ENCODE peak calls at places on chromosome 10, in seven cellular contexts. One of them, this sample, is unnamed.

GRCh38 chr10:82558208-82558607 is 683.2 kb downstream of the NRG3 start:
- DNase-seq in NCI-H1092: no peak
- DNase-seq in germinal center: no peak
- DNase-seq in T-helper 17 cell: no peak
- DNase-seq in cardiac septum: no peak
- DNase-seq in left ventricle myocardium superior: no peak
- DNase-seq in iPS DF 19.7: no peak
- DNase-seq in this sample: no peak

GRCh38 chr10:127872871-127873600 is 19.7 kb downstream of the CLRN3 start:
- DNase-seq in NCI-H1092: no peak
- DNase-seq in germinal center: no peak
- DNase-seq in T-helper 17 cell: no peak
- DNase-seq in cardiac septum: no peak
- DNase-seq in left ventricle myocardium superior: no peak
- DNase-seq in iPS DF 19.7: no peak
- DNase-seq in this sample: no peak

GRCh38 chr10:21517983-21518628 is 7.4 kb downstream of the SKIDA1 start:
- DNase-seq in NCI-H1092: peak
- DNase-seq in germinal center: no peak
- DNase-seq in T-helper 17 cell: no peak
- DNase-seq in cardiac septum: no peak
- DNase-seq in left ventricle myocardium superior: no peak
- DNase-seq in iPS DF 19.7: no peak
- DNase-seq in this sample: no peak

GRCh38 chr10:11282156-11282555 is 264.5 kb downstream of the CELF2 start:
- DNase-seq in NCI-H1092: no peak
- DNase-seq in germinal center: no peak
- DNase-seq in T-helper 17 cell: no peak
- DNase-seq in cardiac septum: no peak
- DNase-seq in left ventricle myocardium superior: no peak
- DNase-seq in iPS DF 19.7: no peak
- DNase-seq in this sample: no peak

GRCh38 chr10:125455855-125456254 is 227.1 kb downstream of the TEX36 start:
- DNase-seq in NCI-H1092: no peak
- DNase-seq in germinal center: no peak
- DNase-seq in T-helper 17 cell: no peak
- DNase-seq in cardiac septum: no peak
- DNase-seq in left ventricle myocardium superior: no peak
- DNase-seq in iPS DF 19.7: no peak
- DNase-seq in this sample: no peak

GRCh38 chr10:1329622-1330021 is 273.4 kb downstream of the WDR37 start:
- DNase-seq in NCI-H1092: no peak
- DNase-seq in germinal center: no peak
- DNase-seq in T-helper 17 cell: no peak
- DNase-seq in cardiac septum: peak
- DNase-seq in left ventricle myocardium superior: no peak
- DNase-seq in iPS DF 19.7: no peak
- DNase-seq in this sample: no peak

GRCh38 chr10:683448-684071 is 5.9 kb downstream of the DIP2C start:
- DNase-seq in NCI-H1092: no peak
- DNase-seq in germinal center: no peak
- DNase-seq in T-helper 17 cell: no peak
- DNase-seq in cardiac septum: no peak
- DNase-seq in left ventricle myocardium superior: no peak
- DNase-seq in iPS DF 19.7: no peak
- DNase-seq in this sample: no peak

GRCh38 chr10:121092341-121093099 is 241.4 kb downstream of the WDR11 start:
- DNase-seq in NCI-H1092: no peak
- DNase-seq in germinal center: no peak
- DNase-seq in T-helper 17 cell: no peak
- DNase-seq in cardiac septum: no peak
- DNase-seq in left ventricle myocardium superior: no peak
- DNase-seq in iPS DF 19.7: no peak
- DNase-seq in this sample: no peak

GRCh38 chr10:103818765-103819374 is 36.5 kb downstream of the SH3PXD2A start:
- DNase-seq in NCI-H1092: no peak
- DNase-seq in germinal center: no peak
- DNase-seq in T-helper 17 cell: no peak
- DNase-seq in cardiac septum: no peak
- DNase-seq in left ventricle myocardium superior: peak
- DNase-seq in iPS DF 19.7: no peak
- DNase-seq in this sample: no peak

GRCh38 chr10:123038782-123039631 is 30.2 kb downstream of the ACADSB start:
- DNase-seq in NCI-H1092: no peak
- DNase-seq in germinal center: no peak
- DNase-seq in T-helper 17 cell: no peak
- DNase-seq in cardiac septum: no peak
- DNase-seq in left ventricle myocardium superior: no peak
- DNase-seq in iPS DF 19.7: no peak
- DNase-seq in this sample: no peak